ENCODE peak calls at places on chromosomes 2 and 18, in eight cellular contexts. S, T, O, W, X, G, R and D are unnamed samples.

GRCh38 chr2:176056411-176056810 is 27.4 kb downstream of the EVX2 start:
- DNase-seq in S (no peak), T (no peak), O (no peak), W (no peak), X (no peak), G (no peak), R (no peak), D (no peak)

GRCh38 chr18:46213295-46213694 is 109.1 kb downstream of the HAUS1 start:
- DNase-seq in S (no peak), T (peak), O (peak), W (peak), X (no peak), G (no peak), R (no peak), D (no peak)

GRCh38 chr2:192194065-192194865 is 468 bp downstream of the TMEFF2 start:
- DNase-seq in S (no peak), T (peak), O (peak), W (peak), X (peak), G (no peak), R (no peak), D (no peak)

GRCh38 chr2:12702661-12703121 is 14.0 kb upstream of the TRIB2 start:
- DNase-seq in S (no peak), T (no peak), O (no peak), W (peak), X (no peak), G (no peak), R (no peak), D (no peak)

GRCh38 chr18:58045265-58046086 is 1.4 kb downstream of the NEDD4L start:
- DNase-seq in S (no peak), T (peak), O (peak), W (peak), X (peak), G (peak), R (no peak), D (peak)

GRCh38 chr18:75478996-75479870 is 51.7 kb upstream of the SMIM21 start:
- DNase-seq in S (no peak), T (peak), O (peak), W (peak), X (no peak), G (no peak), R (no peak), D (no peak)

GRCh38 chr2:18132697-18133096 is 254.2 kb downstream of the KCNS3 start:
- DNase-seq in S (no peak), T (no peak), O (no peak), W (peak), X (no peak), G (no peak), R (no peak), D (no peak)

GRCh38 chr18:72544092-72544886 is at the start of gene CBLN2:
- DNase-seq in S (no peak), T (peak), O (peak), W (peak), X (peak), G (no peak), R (no peak), D (no peak)

GRCh38 chr2:190860985-190861721 is 19.5 kb upstream of the GLS start:
- DNase-seq in S (no peak), T (peak), O (no peak), W (peak), X (no peak), G (no peak), R (peak), D (no peak)

GRCh38 chr18:48045744-48046143 is 115.3 kb upstream of the SMAD2 start:
- DNase-seq in S (no peak), T (no peak), O (no peak), W (no peak), X (peak), G (no peak), R (no peak), D (no peak)

GRCh38 chr18:36580266-36580665 is 248.5 kb downstream of the TPGS2 start:
- DNase-seq in S (no peak), T (no peak), O (no peak), W (peak), X (no peak), G (no peak), R (no peak), D (no peak)

GRCh38 chr2:17413031-17413430 is 105.2 kb downstream of the RAD51AP2 start:
- DNase-seq in S (no peak), T (no peak), O (no peak), W (no peak), X (no peak), G (no peak), R (no peak), D (no peak)

GRCh38 chr2:241066893-241067341 is 35.2 kb downstream of the MTERF4 start:
- DNase-seq in S (no peak), T (peak), O (peak), W (peak), X (peak), G (no peak), R (no peak), D (no peak)

GRCh38 chr2:216665240-216665639 is 30.1 kb downstream of the IGFBP5 start:
- DNase-seq in S (no peak), T (no peak), O (peak), W (no peak), X (peak), G (no peak), R (no peak), D (no peak)

GRCh38 chr2:44168684-44169154 is at the start of gene PPM1B:
- DNase-seq in S (peak), T (no peak), O (peak), W (no peak), X (peak), G (peak), R (no peak), D (peak)

GRCh38 chr2:230748087-230748486 is 35.4 kb downstream of the CAB39 start:
- DNase-seq in S (no peak), T (no peak), O (no peak), W (no peak), X (no peak), G (no peak), R (no peak), D (no peak)

GRCh38 chr2:205682239-205683021 is at the start of gene NRP2:
- DNase-seq in S (no peak), T (peak), O (peak), W (peak), X (peak), G (peak), R (no peak), D (peak)

GRCh38 chr2:231933916-231934401 is 7.8 kb upstream of the NPPC start:
- DNase-seq in S (no peak), T (no peak), O (peak), W (no peak), X (no peak), G (no peak), R (no peak), D (peak)

GRCh38 chr2:43041167-43041566 is 185.2 kb downstream of the ZFP36L2 start:
- DNase-seq in S (no peak), T (no peak), O (no peak), W (peak), X (peak), G (no peak), R (no peak), D (no peak)

GRCh38 chr18:12491611-12492435 is 84.1 kb downstream of the PRELID3A start:
- DNase-seq in S (no peak), T (no peak), O (no peak), W (no peak), X (no peak), G (no peak), R (no peak), D (no peak)

GRCh38 chr18:22006458-22006857 is 162.9 kb upstream of the GATA6 start:
- DNase-seq in S (no peak), T (no peak), O (no peak), W (no peak), X (no peak), G (no peak), R (no peak), D (no peak)

GRCh38 chr2:215907147-215907546 is 106.2 kb downstream of the MREG start:
- DNase-seq in S (no peak), T (no peak), O (no peak), W (no peak), X (no peak), G (no peak), R (no peak), D (no peak)

GRCh38 chr18:46481048-46481846 is 175.8 kb downstream of the LOXHD1 start:
- DNase-seq in S (peak), T (peak), O (peak), W (peak), X (no peak), G (peak), R (no peak), D (peak)

GRCh38 chr2:55923091-55923977 is at the start of gene EFEMP1:
- DNase-seq in S (no peak), T (peak), O (peak), W (peak), X (peak), G (no peak), R (no peak), D (no peak)

GRCh38 chr2:135709992-135710391 is 31.7 kb upstream of the UBXN4 start:
- DNase-seq in S (peak), T (peak), O (peak), W (peak), X (no peak), G (peak), R (no peak), D (peak)

GRCh38 chr18:74116628-74117554 is 30.7 kb downstream of the FBXO15 start:
- DNase-seq in S (peak), T (peak), O (peak), W (peak), X (no peak), G (no peak), R (no peak), D (no peak)

GRCh38 chr2:193989645-193990044 is 1667.4 kb upstream of the SLC39A10 start:
- DNase-seq in S (no peak), T (no peak), O (no peak), W (no peak), X (no peak), G (no peak), R (no peak), D (no peak)

GRCh38 chr2:55052087-55053061 is 2.1 kb upstream of the RTN4 start:
- DNase-seq in S (no peak), T (peak), O (no peak), W (no peak), X (no peak), G (no peak), R (no peak), D (no peak)

GRCh38 chr2:177143444-177143843 is 69.2 kb upstream of the HNRNPA3 start:
- DNase-seq in S (no peak), T (peak), O (no peak), W (peak), X (no peak), G (no peak), R (peak), D (no peak)

GRCh38 chr2:182650704-182651103 is 65.4 kb upstream of the DNAJC10 start:
- DNase-seq in S (no peak), T (peak), O (no peak), W (peak), X (no peak), G (no peak), R (peak), D (no peak)

GRCh38 chr2:152594792-152595191 is 122.5 kb downstream of the PRPF40A start:
- DNase-seq in S (no peak), T (no peak), O (no peak), W (no peak), X (no peak), G (no peak), R (no peak), D (no peak)

GRCh38 chr2:181129654-181130053 is 149.2 kb downstream of the UBE2E3 start:
- DNase-seq in S (no peak), T (no peak), O (no peak), W (no peak), X (no peak), G (no peak), R (no peak), D (no peak)

GRCh38 chr2:112474844-112475486 is 7.0 kb upstream of the TTL start:
- DNase-seq in S (no peak), T (peak), O (no peak), W (peak), X (no peak), G (no peak), R (no peak), D (no peak)

GRCh38 chr2:225022188-225022587 is 20.1 kb downstream of the DOCK10 start:
- DNase-seq in S (no peak), T (no peak), O (no peak), W (no peak), X (no peak), G (no peak), R (no peak), D (no peak)

GRCh38 chr2:135825855-135826190 is 11.2 kb downstream of the LCT start:
- DNase-seq in S (no peak), T (no peak), O (no peak), W (no peak), X (no peak), G (no peak), R (no peak), D (no peak)

GRCh38 chr2:84939426-84940087 is 31.4 kb upstream of the KCMF1 start:
- DNase-seq in S (peak), T (no peak), O (no peak), W (no peak), X (no peak), G (peak), R (no peak), D (peak)

GRCh38 chr2:111702119-111702808 is 181.7 kb downstream of the ANAPC1 start:
- DNase-seq in S (peak), T (peak), O (peak), W (peak), X (no peak), G (peak), R (no peak), D (peak)

GRCh38 chr18:55968550-55968949 is 380.6 kb upstream of the TCF4 start:
- DNase-seq in S (no peak), T (no peak), O (no peak), W (peak), X (no peak), G (no peak), R (no peak), D (no peak)

GRCh38 chr18:31275722-31276463 is 42.1 kb upstream of the DSG1 start:
- DNase-seq in S (no peak), T (no peak), O (no peak), W (no peak), X (no peak), G (no peak), R (no peak), D (no peak)